ENCODE peak calls at places on chromosome 15, in nine cellular contexts. N is heart right ventricle; T is aorta; R is CD8-positive, alpha-beta memory T cell; S is RWPE2; Y is SJSA1; Q is ovary; D is effector memory CD4-positive, alpha-beta T cell; P is A673. X is an unnamed sample. For H3K9me3 and H3K36me3, the result is how much of the 10 kb centered on the place peaks cover.

GRCh38 chr15:69451951-69452701 is 492 bp upstream of the RPLP1 start:
- DNase-seq in Q (no peak), P (peak), R (no peak), S (no peak), Y (no peak), D (no peak), T (peak), N (no peak), X (no peak)

GRCh38 chr15:71155534-71155933 is 40.3 kb downstream of the THSD4 start:
- DNase-seq in S (no peak), Y (no peak), D (no peak), P (no peak), N (no peak), R (no peak), T (no peak), Q (no peak), X (no peak)

GRCh38 chr15:74773731-74774252 is 8.1 kb upstream of the CSK start:
- DNase-seq in Q (no peak), D (no peak), N (no peak), Y (no peak), R (no peak), P (peak), T (no peak), S (no peak), X (no peak)

GRCh38 chr15:98889930-98890695 is 117.5 kb downstream of the PGPEP1L start:
- DNase-seq in N (no peak), R (no peak), S (no peak), P (peak), T (no peak), Y (peak), Q (no peak), D (no peak), X (no peak)

GRCh38 chr15:80693682-80694623 is 1.2 kb upstream of the ABHD17C start:
- DNase-seq in S (no peak), D (no peak), Q (no peak), R (no peak), T (no peak), N (no peak), P (no peak), Y (no peak), X (peak)

GRCh38 chr15:57301307-57301706 is 75.0 kb upstream of the CGNL1 start:
- DNase-seq in P (no peak), Q (no peak), T (no peak), R (no peak), S (peak), Y (no peak), N (no peak), D (no peak), X (no peak)

GRCh38 chr15:36363335-36363734 is 216.1 kb upstream of the CDIN1 start:
- DNase-seq in R (no peak), Q (no peak), D (no peak), N (no peak), P (no peak), Y (peak), S (no peak), T (no peak), X (no peak)

GRCh38 chr15:77036537-77037474 is 34.1 kb downstream of the TSPAN3 start:
- DNase-seq in D (no peak), R (peak), Q (peak), N (peak), T (peak), S (peak), P (no peak), Y (peak), X (no peak)

GRCh38 chr15:31265871-31266711 is 60.5 kb upstream of the KLF13 start:
- DNase-seq in D (peak), P (no peak), Y (peak), S (peak), R (peak), T (no peak), N (peak), Q (no peak), X (no peak)

GRCh38 chr15:41429003-41429890 is 12.4 kb downstream of the RTF1 start:
- DNase-seq in Q (no peak), R (no peak), P (no peak), N (no peak), D (no peak), T (no peak), Y (no peak), S (no peak), X (no peak)

GRCh38 chr15:72285927-72286516 is 13.7 kb upstream of the PARP6 start:
- DNase-seq in N (no peak), S (peak), R (peak), P (peak), D (peak), T (peak), Q (no peak), Y (peak), X (peak)

GRCh38 chr15:25732191-25732590 is 130.9 kb downstream of the ATP10A start:
- DNase-seq in T (no peak), Y (no peak), N (no peak), P (no peak), R (no peak), S (no peak), Q (no peak), D (no peak), X (no peak)
- H3K4me3 ChIP-seq in T (no peak), Y (no peak), N (no peak), P (no peak), R (no peak), S (no peak), Q (no peak), D (no peak), X (no peak)

GRCh38 chr15:50968353-50968752 is 59.9 kb downstream of the AP4E1 start:
- DNase-seq in R (no peak), P (no peak), N (no peak), S (no peak), Q (no peak), Y (no peak), D (no peak), T (no peak), X (no peak)

GRCh38 chr15:50959717-50960116 is 51.2 kb downstream of the AP4E1 start:
- DNase-seq in D (no peak), N (no peak), P (no peak), Y (no peak), R (no peak), Q (no peak), S (no peak), T (no peak), X (no peak)

GRCh38 chr15:50964075-50964474 is 55.6 kb downstream of the AP4E1 start:
- DNase-seq in D (no peak), Q (no peak), S (no peak), P (no peak), N (no peak), Y (no peak), R (no peak), T (no peak), X (no peak)
- H3K9me3 ChIP-seq in D (under half), Q (under half), S (under half), P (under half), N (under half), Y (under half), R (under half), T (under half), X (under half)

GRCh38 chr15:67152429-67152828 is 87.0 kb downstream of the SMAD3 start:
- DNase-seq in P (no peak), R (no peak), Q (no peak), T (no peak), Y (peak), S (no peak), N (no peak), D (no peak), X (no peak)
- H3K36me3 ChIP-seq in P (under half), R (under half), Q (under half), T (under half), Y (under half), S (half or more), N (under half), D (under half), X (half or more)

DNA sequence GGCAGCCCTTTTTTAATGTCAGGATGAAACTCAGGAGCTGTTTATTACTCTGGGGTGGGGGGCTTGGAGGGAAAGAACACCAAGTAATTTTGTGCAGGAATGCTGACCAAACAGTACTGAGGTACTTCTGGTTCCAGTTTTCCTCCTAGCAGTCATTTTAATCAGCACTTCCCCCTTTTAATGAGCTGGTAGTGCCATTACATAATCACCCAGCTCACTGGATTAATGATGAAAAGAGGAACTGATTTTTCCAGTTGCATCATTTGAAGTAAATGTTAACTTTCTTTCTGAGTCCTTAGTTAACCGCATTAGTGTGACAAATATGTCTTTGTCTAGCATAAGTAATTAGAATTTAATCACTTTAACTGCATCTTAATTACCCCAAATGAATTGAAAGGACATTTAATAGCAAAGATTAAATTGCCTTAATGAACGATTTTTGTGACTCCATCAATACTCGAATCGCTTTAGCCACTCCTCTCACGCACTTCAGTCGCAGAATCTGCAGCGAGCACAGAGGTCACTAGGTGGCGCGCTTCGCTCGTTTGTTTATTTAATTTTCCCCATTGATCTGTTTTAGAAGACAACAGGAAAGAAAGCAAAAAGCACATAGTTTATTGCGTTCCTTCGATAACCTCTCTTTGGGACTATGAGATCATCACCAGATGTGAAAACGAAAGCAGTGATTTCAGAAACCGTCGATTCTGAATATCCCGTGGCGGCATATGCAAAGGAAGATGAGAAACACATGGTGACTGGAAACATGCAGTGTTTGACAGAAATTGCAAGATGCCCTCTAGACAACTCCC is 9.8 kb downstream of the ONECUT1 start:
- DNase-seq in Q (no peak), P (peak), T (no peak), S (no peak), R (peak), N (peak), Y (no peak), D (peak), X (no peak)
- H3K4me3 ChIP-seq in Q (no peak), P (no peak), T (no peak), S (no peak), R (no peak), N (no peak), Y (no peak), D (peak), X (no peak)

DNA sequence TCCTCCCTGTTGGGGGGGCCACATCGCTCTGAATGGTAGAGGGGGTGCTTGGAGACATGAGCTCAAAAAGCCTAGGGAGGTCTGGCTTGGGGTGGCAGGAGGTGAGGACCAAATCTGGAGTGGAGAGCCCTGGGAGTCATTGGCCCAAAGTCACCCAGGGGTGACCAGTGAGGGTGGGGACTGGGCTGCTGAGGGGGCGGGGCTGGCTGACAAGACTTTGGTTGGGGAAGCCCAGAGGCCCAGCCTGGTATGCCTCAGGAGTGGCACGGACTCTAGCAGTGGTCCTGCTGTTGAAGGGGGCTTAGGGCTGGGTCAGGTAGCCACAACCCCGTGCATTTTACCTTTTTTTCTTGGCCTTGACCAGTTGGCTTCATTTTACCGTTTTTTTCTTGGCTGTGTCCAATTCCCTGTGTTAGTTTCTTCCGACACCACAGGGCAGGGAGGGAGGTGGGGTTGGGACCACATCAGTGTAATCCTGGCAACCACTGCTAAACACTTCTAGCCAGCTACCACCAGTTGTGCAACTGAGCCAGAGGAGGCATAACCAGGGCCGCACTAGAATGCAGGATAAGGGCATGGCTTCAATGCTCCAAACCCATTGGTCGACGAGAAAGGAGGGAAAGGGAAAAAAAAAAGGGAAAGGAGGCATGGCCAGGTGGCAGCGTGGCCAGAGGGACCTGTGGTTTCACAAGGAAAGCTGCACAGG is 105.3 kb upstream of the C2CD4B start:
- DNase-seq in D (no peak), N (no peak), S (no peak), T (no peak), Q (no peak), R (no peak), P (no peak), Y (no peak), X (no peak)
- H3K9me3 ChIP-seq in D (under half), N (under half), S (under half), T (under half), Q (under half), R (under half), P (under half), Y (under half), X (under half)

GRCh38 chr15:90091156-90091931 is 10.9 kb downstream of the IDH2 start:
- DNase-seq in Y (no peak), T (no peak), S (no peak), D (no peak), Q (no peak), R (no peak), P (no peak), N (no peak), X (no peak)
- H3K36me3 ChIP-seq in Y (under half), T (under half), S (under half), D (under half), Q (under half), R (under half), P (under half), N (under half), X (under half)

GRCh38 chr15:91692596-91692995 is 160.9 kb upstream of the SLCO3A1 start:
- DNase-seq in N (no peak), P (no peak), R (no peak), Y (no peak), D (no peak), T (no peak), Q (no peak), S (no peak), X (no peak)

GRCh38 chr15:91689377-91689776 is 164.1 kb upstream of the SLCO3A1 start:
- DNase-seq in S (no peak), N (no peak), Q (no peak), P (no peak), T (no peak), D (no peak), R (no peak), Y (no peak), X (no peak)

GRCh38 chr15:91696981-91697380 is 156.5 kb upstream of the SLCO3A1 start:
- DNase-seq in R (no peak), D (no peak), N (no peak), Q (no peak), Y (no peak), S (no peak), T (no peak), P (no peak), X (no peak)

GRCh38 chr15:91694131-91694828 is 159.2 kb upstream of the SLCO3A1 start:
- DNase-seq in P (peak), R (no peak), Q (no peak), N (peak), T (peak), S (no peak), D (no peak), Y (no peak), X (no peak)

DNA sequence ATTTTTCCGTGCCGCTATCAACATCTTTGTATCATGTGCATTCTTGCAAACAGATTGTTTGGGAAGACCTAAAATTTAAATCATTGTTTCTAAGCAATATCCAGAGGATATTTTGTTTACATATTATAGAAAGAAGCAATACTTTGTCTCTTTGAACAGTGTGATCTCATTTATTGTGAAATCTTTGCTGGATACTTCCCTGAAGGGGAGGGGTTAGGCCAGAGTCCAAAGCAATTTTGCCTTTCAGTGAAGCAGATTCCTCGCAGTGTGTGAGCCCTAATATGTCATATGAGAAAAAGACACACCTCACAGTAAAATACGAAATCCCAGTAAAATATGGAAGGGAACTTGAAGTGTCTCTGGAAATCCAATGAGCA is 158.7 kb upstream of the SLCO3A1 start:
- DNase-seq in Y (no peak), D (no peak), R (no peak), T (no peak), P (peak), N (peak), S (no peak), Q (peak), X (peak)
- H3K4me3 ChIP-seq in Y (no peak), D (no peak), R (no peak), T (no peak), P (no peak), N (no peak), S (no peak), Q (peak), X (peak)

GRCh38 chr15:27473846-27474245 is 502.9 kb downstream of the GABRG3 start:
- DNase-seq in P (no peak), D (no peak), S (no peak), Y (no peak), T (no peak), R (no peak), N (no peak), Q (no peak), X (no peak)
- H3K9me3 ChIP-seq in P (half or more), D (under half), S (under half), Y (under half), T (under half), R (under half), N (under half), Q (under half), X (under half)

GRCh38 chr15:60374209-60374608 is 23.6 kb downstream of the ANXA2 start:
- DNase-seq in S (no peak), N (no peak), P (no peak), T (no peak), Y (no peak), Q (no peak), D (no peak), R (no peak), X (no peak)
- H3K36me3 ChIP-seq in S (half or more), N (half or more), P (under half), T (under half), Y (half or more), Q (under half), D (under half), R (under half), X (half or more)

GRCh38 chr15:45589296-45589695 is 2.1 kb downstream of the BLOC1S6 start:
- DNase-seq in S (no peak), N (no peak), Q (no peak), P (no peak), D (no peak), Y (no peak), R (no peak), T (no peak), X (no peak)
- H3K4me3 ChIP-seq in S (no peak), N (no peak), Q (no peak), P (peak), D (no peak), Y (no peak), R (no peak), T (no peak), X (no peak)

X was measured in MG63.